ENCODE peak calls at places on chromosome 2, in ten cellular contexts. L, S, R, Y, Z, F, D, K, I and A are unnamed samples.

GRCh38 chr2:28030600-28030999 is 140.1 kb downstream of the BABAM2 start:
- DNase-seq in L (no peak), S (no peak), R (no peak), Y (no peak), Z (peak; percentile 7), F (no peak), D (no peak), K (no peak), I (peak; percentile 15), A (no peak)

GRCh38 chr2:96737831-96738230 is 2.0 kb downstream of the LMAN2L start:
- DNase-seq in L (no peak), S (no peak), R (no peak), Y (no peak), Z (no peak), F (no peak), D (no peak), K (no peak), I (no peak), A (no peak)

GRCh38 chr2:76256689-76257088 is 546.0 kb upstream of the GCFC2 start:
- DNase-seq in L (no peak), S (no peak), R (no peak), Y (no peak), Z (no peak), F (no peak), D (no peak), K (no peak), I (no peak), A (no peak)

GRCh38 chr2:188378551-188378950 is 86.9 kb downstream of the GULP1 start:
- DNase-seq in L (no peak), S (no peak), R (no peak), Y (no peak), Z (no peak), F (no peak), D (no peak), K (no peak), I (no peak), A (no peak)

GRCh38 chr2:217890445-217890844 is 112.3 kb downstream of the TNS1 start:
- DNase-seq in L (peak; percentile 49), S (peak; percentile 22), R (no peak), Y (no peak), Z (peak; percentile 92), F (no peak), D (no peak), K (peak; percentile 89), I (peak; percentile 93), A (no peak)

GRCh38 chr2:42046819-42047487 is 868 bp upstream of the PKDCC start:
- DNase-seq in L (no peak), S (peak; percentile 97), R (peak; percentile 25), Y (no peak), Z (peak; percentile 50), F (no peak), D (no peak), K (no peak), I (peak; percentile 67), A (no peak)

GRCh38 chr2:220586980-220587549 is 959.6 kb downstream of the SLC4A3 start:
- DNase-seq in L (no peak), S (no peak), R (no peak), Y (no peak), Z (peak; percentile 8), F (no peak), D (no peak), K (no peak), I (peak; percentile 26), A (no peak)

GRCh38 chr2:171671867-171672266 is 15.4 kb upstream of the DYNC1I2 start:
- DNase-seq in L (no peak), S (no peak), R (no peak), Y (no peak), Z (no peak), F (no peak), D (no peak), K (no peak), I (no peak), A (no peak)

GRCh38 chr2:163734911-163735691 is 707 bp downstream of the FIGN start:
- DNase-seq in L (no peak), S (peak; percentile 60), R (no peak), Y (no peak), Z (peak; percentile 25), F (no peak), D (no peak), K (no peak), I (no peak), A (no peak)

GRCh38 chr2:46451131-46451711 is 28.1 kb upstream of the TMEM247 start:
- DNase-seq in L (no peak), S (no peak), R (no peak), Y (no peak), Z (peak; percentile 56), F (no peak), D (no peak), K (peak; percentile 79), I (peak; percentile 56), A (no peak)

GRCh38 chr2:96920801-96921560 is 51.1 kb upstream of the SEMA4C start:
- DNase-seq in L (no peak), S (no peak), R (no peak), Y (no peak), Z (no peak), F (no peak), D (no peak), K (no peak), I (no peak), A (no peak)

GRCh38 chr2:209253544-209253943 is 170.3 kb upstream of the MAP2 start:
- DNase-seq in L (no peak), S (no peak), R (no peak), Y (no peak), Z (no peak), F (peak; percentile 3), D (no peak), K (no peak), I (no peak), A (no peak)